ENCODE peak calls at places on chromosomes 4 and X, in ten cellular contexts. I, B, O, S, F, N, P, L, R and C are unnamed samples.

GRCh38 chr4:92988301-92988700 is 684.5 kb downstream of the GRID2 start:
- DNase-seq in I (no peak), B (no peak), O (no peak), S (no peak), F (no peak), N (no peak), P (no peak), L (no peak), R (no peak), C (no peak)

GRCh38 chr4:48683784-48684666 is 96.1 kb downstream of the FRYL start:
- DNase-seq in I (no peak), B (no peak), O (no peak), S (no peak), F (no peak), N (no peak), P (no peak), L (no peak), R (no peak), C (no peak)

GRCh38 chrX:12975999-12976558 is 1.2 kb downstream of the TMSB4X start:
- DNase-seq in I (peak), B (peak), O (peak), S (no peak), F (no peak), N (peak), P (no peak), L (peak), R (peak), C (peak)

GRCh38 chr4:152713951-152714705 is 34.3 kb upstream of the TMEM154 start:
- DNase-seq in I (no peak), B (no peak), O (no peak), S (no peak), F (no peak), N (no peak), P (no peak), L (no peak), R (no peak), C (peak)

GRCh38 chrX:19613645-19614323 is 98.5 kb upstream of the MAP3K15 start:
- DNase-seq in I (no peak), B (no peak), O (no peak), S (no peak), F (no peak), N (no peak), P (no peak), L (no peak), R (no peak), C (no peak)

GRCh38 chr4:37388672-37389368 is 144.3 kb downstream of the NWD2 start:
- DNase-seq in I (no peak), B (peak), O (no peak), S (no peak), F (no peak), N (no peak), P (no peak), L (no peak), R (no peak), C (peak)

GRCh38 chrX:12970691-12971202 is 4.2 kb upstream of the TMSB4X start:
- DNase-seq in I (no peak), B (peak), O (peak), S (peak), F (no peak), N (peak), P (no peak), L (peak), R (peak), C (peak)

GRCh38 chrX:148288451-148288850 is 212.0 kb upstream of the AFF2 start:
- DNase-seq in I (no peak), B (no peak), O (no peak), S (no peak), F (no peak), N (no peak), P (no peak), L (no peak), R (no peak), C (no peak)

GRCh38 chr4:52001616-52002015 is 18.5 kb downstream of the LRRC66 start:
- DNase-seq in I (no peak), B (no peak), O (no peak), S (no peak), F (no peak), N (peak), P (no peak), L (no peak), R (no peak), C (no peak)

GRCh38 chr4:101337688-101338087 is 9.6 kb downstream of the PPP3CA start:
- DNase-seq in I (no peak), B (no peak), O (no peak), S (no peak), F (no peak), N (peak), P (no peak), L (no peak), R (no peak), C (no peak)

GRCh38 chrX:13194291-13195103 is 125.4 kb downstream of the ATXN3L start:
- DNase-seq in I (no peak), B (no peak), O (no peak), S (no peak), F (no peak), N (no peak), P (no peak), L (no peak), R (no peak), C (no peak)

GRCh38 chrX:137684591-137684990 is 118.7 kb downstream of the ZIC3 start:
- DNase-seq in I (no peak), B (no peak), O (no peak), S (no peak), F (no peak), N (no peak), P (no peak), L (no peak), R (no peak), C (no peak)

GRCh38 chr4:146654976-146655761 is 16.5 kb downstream of the POU4F2 start:
- DNase-seq in I (no peak), B (peak), O (no peak), S (no peak), F (no peak), N (peak), P (no peak), L (no peak), R (no peak), C (peak)

GRCh38 chrX:100980608-100981497 is 11.3 kb downstream of the ARL13A start:
- DNase-seq in I (peak), B (no peak), O (no peak), S (no peak), F (no peak), N (peak), P (peak), L (no peak), R (no peak), C (no peak)

GRCh38 chr4:88706574-88706973 is 8.9 kb upstream of the NAP1L5 start:
- DNase-seq in I (peak), B (no peak), O (no peak), S (no peak), F (no peak), N (peak), P (peak), L (no peak), R (no peak), C (peak)

GRCh38 chrX:29867971-29868370 is 347.4 kb upstream of the MAGEB2 start:
- DNase-seq in I (no peak), B (no peak), O (no peak), S (no peak), F (no peak), N (no peak), P (no peak), L (no peak), R (no peak), C (no peak)